ENCODE peak calls at places on chromosomes 12 and 14, in nine cellular contexts. One of them, this sample, is unnamed.

GRCh38 chr14:30873308-30874119 is 845 bp upstream of the COCH start:
- DNase-seq in cardiac muscle cell: no peak
- DNase-seq in IMR-90: no peak
- DNase-seq in hepatocyte: no peak
- DNase-seq in esophagus squamous epithelium: no peak
- DNase-seq in A549: no peak
- DNase-seq in heart right ventricle: no peak
- DNase-seq in sigmoid colon: no peak
- DNase-seq in colonic mucosa: no peak
- DNase-seq in this sample: no peak

GRCh38 chr12:57063991-57064725 is 14.2 kb upstream of the MYO1A start:
- DNase-seq in cardiac muscle cell: no peak
- DNase-seq in IMR-90: peak; percentile 41
- DNase-seq in hepatocyte: no peak
- DNase-seq in esophagus squamous epithelium: no peak
- DNase-seq in A549: no peak
- DNase-seq in heart right ventricle: no peak
- DNase-seq in sigmoid colon: no peak
- DNase-seq in colonic mucosa: no peak
- DNase-seq in this sample: no peak

GRCh38 chr14:64193821-64194220 is 100.3 kb downstream of the ESR2 start:
- DNase-seq in cardiac muscle cell: no peak
- DNase-seq in IMR-90: no peak
- DNase-seq in hepatocyte: no peak
- DNase-seq in esophagus squamous epithelium: no peak
- DNase-seq in A549: no peak
- DNase-seq in heart right ventricle: no peak
- DNase-seq in sigmoid colon: no peak
- DNase-seq in colonic mucosa: no peak
- DNase-seq in this sample: no peak

GRCh38 chr14:79949906-79950305 is 261.4 kb downstream of the DIO2 start:
- DNase-seq in cardiac muscle cell: no peak
- DNase-seq in IMR-90: peak; percentile 60
- DNase-seq in hepatocyte: no peak
- DNase-seq in esophagus squamous epithelium: no peak
- DNase-seq in A549: no peak
- DNase-seq in heart right ventricle: no peak
- DNase-seq in sigmoid colon: no peak
- DNase-seq in colonic mucosa: no peak
- DNase-seq in this sample: no peak

GRCh38 chr12:22190-22529 is 44.4 kb upstream of the IQSEC3 start:
- DNase-seq in cardiac muscle cell: no peak
- DNase-seq in IMR-90: no peak
- DNase-seq in hepatocyte: no peak
- DNase-seq in esophagus squamous epithelium: no peak
- DNase-seq in A549: no peak
- DNase-seq in heart right ventricle: no peak
- DNase-seq in sigmoid colon: no peak
- DNase-seq in colonic mucosa: no peak
- DNase-seq in this sample: no peak

GRCh38 chr12:94832780-94833760 is 170.4 kb downstream of the NDUFA12 start:
- DNase-seq in cardiac muscle cell: peak; percentile 67
- DNase-seq in IMR-90: peak; percentile 1
- DNase-seq in hepatocyte: peak; percentile 49
- DNase-seq in esophagus squamous epithelium: no peak
- DNase-seq in A549: no peak
- DNase-seq in heart right ventricle: no peak
- DNase-seq in sigmoid colon: no peak
- DNase-seq in colonic mucosa: no peak
- DNase-seq in this sample: peak; percentile 42

GRCh38 chr14:101406921-101407320 is 154.4 kb upstream of the DIO3 start:
- DNase-seq in cardiac muscle cell: no peak
- DNase-seq in IMR-90: no peak
- DNase-seq in hepatocyte: no peak
- DNase-seq in esophagus squamous epithelium: no peak
- DNase-seq in A549: no peak
- DNase-seq in heart right ventricle: no peak
- DNase-seq in sigmoid colon: no peak
- DNase-seq in colonic mucosa: no peak
- DNase-seq in this sample: no peak

GRCh38 chr14:64566651-64567122 is 16.9 kb downstream of the PPP1R36 start:
- DNase-seq in cardiac muscle cell: peak; percentile 29
- DNase-seq in IMR-90: no peak
- DNase-seq in hepatocyte: no peak
- DNase-seq in esophagus squamous epithelium: no peak
- DNase-seq in A549: no peak
- DNase-seq in heart right ventricle: no peak
- DNase-seq in sigmoid colon: no peak
- DNase-seq in colonic mucosa: no peak
- DNase-seq in this sample: no peak

GRCh38 chr12:123471374-123472068 is 13.6 kb downstream of the SNRNP35 start:
- DNase-seq in cardiac muscle cell: no peak
- DNase-seq in IMR-90: peak; percentile 92
- DNase-seq in hepatocyte: peak; percentile 58
- DNase-seq in esophagus squamous epithelium: no peak
- DNase-seq in A549: peak; percentile 28
- DNase-seq in heart right ventricle: peak; percentile 45
- DNase-seq in sigmoid colon: no peak
- DNase-seq in colonic mucosa: no peak
- DNase-seq in this sample: no peak

GRCh38 chr14:27672047-27672446 is 1074.2 kb upstream of the NOVA1 start:
- DNase-seq in cardiac muscle cell: no peak
- DNase-seq in IMR-90: no peak
- DNase-seq in hepatocyte: no peak
- DNase-seq in esophagus squamous epithelium: no peak
- DNase-seq in A549: no peak
- DNase-seq in heart right ventricle: no peak
- DNase-seq in sigmoid colon: no peak
- DNase-seq in colonic mucosa: no peak
- DNase-seq in this sample: no peak

GRCh38 chr12:30582943-30583342 is 112.7 kb downstream of the IPO8 start:
- DNase-seq in cardiac muscle cell: no peak
- DNase-seq in IMR-90: peak; percentile 2
- DNase-seq in hepatocyte: no peak
- DNase-seq in esophagus squamous epithelium: no peak
- DNase-seq in A549: no peak
- DNase-seq in heart right ventricle: no peak
- DNase-seq in sigmoid colon: no peak
- DNase-seq in colonic mucosa: no peak
- DNase-seq in this sample: no peak

GRCh38 chr12:86613306-86613705 is 357.1 kb upstream of the MGAT4C start:
- DNase-seq in cardiac muscle cell: no peak
- DNase-seq in IMR-90: no peak
- DNase-seq in hepatocyte: no peak
- DNase-seq in esophagus squamous epithelium: no peak
- DNase-seq in A549: no peak
- DNase-seq in heart right ventricle: no peak
- DNase-seq in sigmoid colon: no peak
- DNase-seq in colonic mucosa: no peak
- DNase-seq in this sample: no peak

GRCh38 chr14:104423224-104423681 is 156.3 kb upstream of the C14orf180 start:
- DNase-seq in cardiac muscle cell: no peak
- DNase-seq in IMR-90: no peak
- DNase-seq in hepatocyte: no peak
- DNase-seq in esophagus squamous epithelium: no peak
- DNase-seq in A549: no peak
- DNase-seq in heart right ventricle: peak; percentile 12
- DNase-seq in sigmoid colon: no peak
- DNase-seq in colonic mucosa: no peak
- DNase-seq in this sample: no peak

GRCh38 chr12:121404734-121405133 is 4.8 kb downstream of the RNF34 start:
- DNase-seq in cardiac muscle cell: peak; percentile 85
- DNase-seq in IMR-90: no peak
- DNase-seq in hepatocyte: peak; percentile 57
- DNase-seq in esophagus squamous epithelium: no peak
- DNase-seq in A549: no peak
- DNase-seq in heart right ventricle: no peak
- DNase-seq in sigmoid colon: no peak
- DNase-seq in colonic mucosa: no peak
- DNase-seq in this sample: no peak

GRCh38 chr12:46370792-46371717 is 1.5 kb downstream of the SLC38A2 start:
- DNase-seq in cardiac muscle cell: peak; percentile 94
- DNase-seq in IMR-90: peak; percentile 79
- DNase-seq in hepatocyte: peak; percentile 96
- DNase-seq in esophagus squamous epithelium: peak; percentile 34
- DNase-seq in A549: peak; percentile 84
- DNase-seq in heart right ventricle: peak; percentile 93
- DNase-seq in sigmoid colon: peak; percentile 95
- DNase-seq in colonic mucosa: peak; percentile 94
- DNase-seq in this sample: peak; percentile 84

GRCh38 chr14:60090864-60091519 is 731 bp upstream of the PCNX4 start:
- DNase-seq in cardiac muscle cell: peak; percentile 73
- DNase-seq in IMR-90: peak; percentile 64
- DNase-seq in hepatocyte: peak; percentile 61
- DNase-seq in esophagus squamous epithelium: peak; percentile 5
- DNase-seq in A549: peak; percentile 51
- DNase-seq in heart right ventricle: peak; percentile 49
- DNase-seq in sigmoid colon: peak; percentile 80
- DNase-seq in colonic mucosa: peak; percentile 62
- DNase-seq in this sample: peak; percentile 50

GRCh38 chr12:63124778-63125177 is 26.2 kb downstream of the AVPR1A start:
- DNase-seq in cardiac muscle cell: no peak
- DNase-seq in IMR-90: no peak
- DNase-seq in hepatocyte: no peak
- DNase-seq in esophagus squamous epithelium: no peak
- DNase-seq in A549: no peak
- DNase-seq in heart right ventricle: no peak
- DNase-seq in sigmoid colon: no peak
- DNase-seq in colonic mucosa: no peak
- DNase-seq in this sample: no peak

DNA sequence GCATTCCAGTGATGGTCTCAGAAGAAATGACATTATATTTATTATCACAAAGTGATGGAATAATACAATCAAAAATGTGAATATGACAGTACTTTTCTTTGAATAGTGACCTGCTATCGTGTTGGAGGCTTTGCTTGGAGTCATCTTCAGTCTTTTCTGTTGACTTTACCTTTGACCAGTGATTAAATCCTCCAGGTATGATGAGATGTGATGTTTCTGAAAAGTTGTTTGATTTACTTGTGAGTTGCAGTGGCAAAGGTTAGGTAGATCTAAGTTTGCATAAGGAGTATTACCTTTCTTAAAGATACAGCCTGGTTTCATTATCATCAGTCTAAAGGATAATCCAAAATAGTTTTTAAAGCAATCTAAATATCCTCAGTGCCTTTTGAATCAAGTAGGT is 4.6 kb downstream of the TCP11L2 start:
- DNase-seq in cardiac muscle cell: no peak
- DNase-seq in IMR-90: no peak
- DNase-seq in hepatocyte: no peak
- DNase-seq in esophagus squamous epithelium: no peak
- DNase-seq in A549: no peak
- DNase-seq in heart right ventricle: no peak
- DNase-seq in sigmoid colon: no peak
- DNase-seq in colonic mucosa: no peak
- DNase-seq in this sample: no peak
- TF ChIP-seq CTCF in cardiac muscle cell: no peak
- TF ChIP-seq CTCF in IMR-90: no peak
- TF ChIP-seq CTCF in hepatocyte: no peak
- TF ChIP-seq CTCF in esophagus squamous epithelium: no peak
- TF ChIP-seq CTCF in A549: no peak
- TF ChIP-seq CTCF in heart right ventricle: no peak
- TF ChIP-seq CTCF in sigmoid colon: no peak
- TF ChIP-seq CTCF in colonic mucosa: no peak
- TF ChIP-seq CTCF in this sample: no peak

GRCh38 chr12:20572451-20572850 is 122.7 kb upstream of the SLCO1C1 start:
- DNase-seq in cardiac muscle cell: no peak
- DNase-seq in IMR-90: no peak
- DNase-seq in hepatocyte: no peak
- DNase-seq in esophagus squamous epithelium: no peak
- DNase-seq in A549: no peak
- DNase-seq in heart right ventricle: no peak
- DNase-seq in sigmoid colon: no peak
- DNase-seq in colonic mucosa: no peak
- DNase-seq in this sample: no peak

GRCh38 chr12:20576528-20576927 is 118.6 kb upstream of the SLCO1C1 start:
- DNase-seq in cardiac muscle cell: no peak
- DNase-seq in IMR-90: no peak
- DNase-seq in hepatocyte: no peak
- DNase-seq in esophagus squamous epithelium: no peak
- DNase-seq in A549: no peak
- DNase-seq in heart right ventricle: no peak
- DNase-seq in sigmoid colon: no peak
- DNase-seq in colonic mucosa: no peak
- DNase-seq in this sample: no peak

GRCh38 chr12:20578142-20578541 is 117.0 kb upstream of the SLCO1C1 start:
- DNase-seq in cardiac muscle cell: no peak
- DNase-seq in IMR-90: no peak
- DNase-seq in hepatocyte: no peak
- DNase-seq in esophagus squamous epithelium: no peak
- DNase-seq in A549: no peak
- DNase-seq in heart right ventricle: no peak
- DNase-seq in sigmoid colon: no peak
- DNase-seq in colonic mucosa: no peak
- DNase-seq in this sample: no peak

DNA sequence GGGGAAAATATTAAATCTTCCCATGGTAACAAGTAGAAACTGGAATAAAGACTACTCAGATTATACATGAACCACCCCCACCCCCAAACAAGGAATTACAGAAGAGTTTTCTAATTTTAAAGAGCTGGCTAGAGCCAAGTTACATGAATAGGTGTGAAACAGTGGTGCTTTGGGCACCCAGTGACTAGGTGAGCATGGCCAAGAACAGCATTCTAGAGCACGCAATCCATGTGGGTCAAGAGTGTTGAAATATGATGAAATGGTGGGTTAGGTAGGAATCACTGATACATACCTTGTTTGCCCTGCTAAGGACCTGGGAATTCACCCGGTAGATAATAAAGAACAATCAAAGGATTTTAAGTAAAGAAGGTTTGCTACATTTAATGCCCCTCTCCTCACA is 118.1 kb upstream of the SLCO1C1 start:
- DNase-seq in cardiac muscle cell: no peak
- DNase-seq in IMR-90: no peak
- DNase-seq in hepatocyte: no peak
- DNase-seq in esophagus squamous epithelium: no peak
- DNase-seq in A549: no peak
- DNase-seq in heart right ventricle: no peak
- DNase-seq in sigmoid colon: no peak
- DNase-seq in colonic mucosa: no peak
- DNase-seq in this sample: no peak
- H3K4me3 ChIP-seq in cardiac muscle cell: no peak overlapping the region
- H3K4me3 ChIP-seq in IMR-90: no peak overlapping the region
- H3K4me3 ChIP-seq in hepatocyte: no peak overlapping the region
- H3K4me3 ChIP-seq in esophagus squamous epithelium: no peak overlapping the region
- H3K4me3 ChIP-seq in A549: no peak overlapping the region
- H3K4me3 ChIP-seq in heart right ventricle: no peak overlapping the region
- H3K4me3 ChIP-seq in sigmoid colon: no peak overlapping the region
- H3K4me3 ChIP-seq in colonic mucosa: no peak overlapping the region
- H3K4me3 ChIP-seq in this sample: no peak overlapping the region

GRCh38 chr12:104957388-104958008 is 592 bp downstream of the SLC41A2 start:
- DNase-seq in cardiac muscle cell: no peak
- DNase-seq in IMR-90: no peak
- DNase-seq in hepatocyte: no peak
- DNase-seq in esophagus squamous epithelium: no peak
- DNase-seq in A549: peak; percentile 57
- DNase-seq in heart right ventricle: peak; percentile 30
- DNase-seq in sigmoid colon: peak; percentile 68
- DNase-seq in colonic mucosa: peak; percentile 56
- DNase-seq in this sample: no peak
- H3K27ac ChIP-seq in cardiac muscle cell: no peak overlapping the region
- H3K27ac ChIP-seq in IMR-90: no peak overlapping the region
- H3K27ac ChIP-seq in hepatocyte: peak overlapping the region; percentile 84
- H3K27ac ChIP-seq in esophagus squamous epithelium: peak overlapping the region; percentile 53
- H3K27ac ChIP-seq in A549: peak overlapping the region; percentile 98
- H3K27ac ChIP-seq in heart right ventricle: peak overlapping the region; percentile 31
- H3K27ac ChIP-seq in sigmoid colon: peak overlapping the region; percentile 81
- H3K27ac ChIP-seq in colonic mucosa: peak overlapping the region; percentile 88
- H3K27ac ChIP-seq in this sample: no peak overlapping the region

GRCh38 chr14:77086017-77086727 is 11.9 kb upstream of the CIPC start:
- DNase-seq in cardiac muscle cell: peak; percentile 46
- DNase-seq in IMR-90: peak; percentile 54
- DNase-seq in hepatocyte: peak; percentile 71
- DNase-seq in esophagus squamous epithelium: no peak
- DNase-seq in A549: no peak
- DNase-seq in heart right ventricle: no peak
- DNase-seq in sigmoid colon: no peak
- DNase-seq in colonic mucosa: no peak
- DNase-seq in this sample: no peak
- TF ChIP-seq CTCF in cardiac muscle cell: no peak
- TF ChIP-seq CTCF in IMR-90: no peak
- TF ChIP-seq CTCF in hepatocyte: no peak
- TF ChIP-seq CTCF in esophagus squamous epithelium: no peak
- TF ChIP-seq CTCF in A549: no peak
- TF ChIP-seq CTCF in heart right ventricle: no peak
- TF ChIP-seq CTCF in sigmoid colon: no peak
- TF ChIP-seq CTCF in colonic mucosa: no peak
- TF ChIP-seq CTCF in this sample: no peak

This sample was measured in WERI-Rb-1.